ENCODE peak calls at places on chromosomes 2 and 18, in four cellular contexts. F is endothelial cell of umbilical vein, K is pancreas, D is brain microvascular endothelial cell. C is an unnamed sample.

GRCh38 chr2:142863485-142863921 is 14.0 kb upstream of the KYNU start:
- DNase-seq in D (no peak), K (no peak), F (peak), C (peak)

GRCh38 chr18:76875390-76876330 is 53.3 kb downstream of the ZNF236 start:
- DNase-seq in F (peak), K (no peak), D (peak), C (peak)

GRCh38 chr18:67733094-67733493 is 216.6 kb upstream of the DSEL start:
- DNase-seq in D (peak), K (no peak), F (no peak), C (peak)

GRCh38 chr2:192500550-192501200 is 305.9 kb upstream of the TMEFF2 start:
- DNase-seq in K (no peak), D (peak), F (no peak), C (peak)

GRCh38 chr2:156399950-156400703 is 36.1 kb upstream of the GPD2 start:
- DNase-seq in K (peak), F (no peak), D (peak), C (peak)

GRCh38 chr2:203061346-203061745 is 46.7 kb downstream of the NBEAL1 start:
- DNase-seq in D (peak), K (no peak), F (no peak), C (peak)

GRCh38 chr2:232492963-232493700 is 5.5 kb upstream of the ECEL1 start:
- DNase-seq in K (no peak), F (no peak), D (no peak), C (no peak)

GRCh38 chr2:241432824-241433448 is 75.4 kb downstream of the STK25 start:
- DNase-seq in D (no peak), F (no peak), K (no peak), C (no peak)

GRCh38 chr2:190765386-190766173 is 115.0 kb upstream of the GLS start:
- DNase-seq in K (no peak), D (peak), F (no peak), C (peak)

GRCh38 chr2:6773007-6773693 is 92.6 kb downstream of the CMPK2 start:
- DNase-seq in F (peak), K (peak), D (peak), C (peak)

GRCh38 chr2:213251618-213252017 is 32.6 kb upstream of the SPAG16 start:
- DNase-seq in D (no peak), F (peak), K (no peak), C (peak)

GRCh38 chr2:55887906-55888625 is 35.5 kb downstream of the EFEMP1 start:
- DNase-seq in K (no peak), D (peak), F (peak), C (peak)

GRCh38 chr2:85433511-85434089 is 15.1 kb downstream of the SH2D6 start:
- DNase-seq in K (peak), F (no peak), D (no peak), C (peak)

GRCh38 chr18:26468931-26469340 is 79.4 kb downstream of the KCTD1 start:
- DNase-seq in F (peak), K (no peak), D (no peak), C (no peak)

GRCh38 chr2:39671606-39672005 is 5.9 kb downstream of the TMEM178A start:
- DNase-seq in D (no peak), K (no peak), F (no peak), C (no peak)

GRCh38 chr18:56433919-56434318 is 204.5 kb downstream of the TXNL1 start:
- DNase-seq in K (no peak), F (no peak), D (no peak), C (no peak)

GRCh38 chr18:9117980-9118841 is 15.7 kb downstream of the NDUFV2 start:
- DNase-seq in K (no peak), D (no peak), F (peak), C (peak)

GRCh38 chr18:49691177-49691608 is 122.1 kb downstream of the ACAA2 start:
- DNase-seq in K (no peak), F (peak), D (peak), C (peak)

GRCh38 chr2:96531872-96532505 is 4.6 kb upstream of the ARID5A start:
- DNase-seq in K (no peak), D (peak), F (peak), C (peak)

GRCh38 chr2:220660277-220661155 is 911.6 kb downstream of the EPHA4 start:
- DNase-seq in F (no peak), K (no peak), D (no peak), C (peak)

GRCh38 chr2:127400897-127401756 is 13.4 kb upstream of the MAP3K2 start:
- DNase-seq in F (peak), K (peak), D (peak), C (peak)

GRCh38 chr2:163157411-163157810 is 318.8 kb upstream of the KCNH7 start:
- DNase-seq in F (no peak), D (peak), K (no peak), C (peak)

GRCh38 chr2:235497096-235497495 is 3.3 kb downstream of the AGAP1 start:
- DNase-seq in F (no peak), D (no peak), K (no peak), C (no peak)

GRCh38 chr2:235496239-235496621 is 2.4 kb downstream of the AGAP1 start:
- DNase-seq in K (no peak), F (no peak), D (peak), C (no peak)

GRCh38 chr2:235493775-235494715 is at the start of gene AGAP1:
- DNase-seq in F (peak), K (peak), D (peak), C (peak)

GRCh38 chr2:235494716-235495372 is 1.0 kb downstream of the AGAP1 start:
- DNase-seq in K (peak), F (peak), D (peak), C (peak)

DNA sequence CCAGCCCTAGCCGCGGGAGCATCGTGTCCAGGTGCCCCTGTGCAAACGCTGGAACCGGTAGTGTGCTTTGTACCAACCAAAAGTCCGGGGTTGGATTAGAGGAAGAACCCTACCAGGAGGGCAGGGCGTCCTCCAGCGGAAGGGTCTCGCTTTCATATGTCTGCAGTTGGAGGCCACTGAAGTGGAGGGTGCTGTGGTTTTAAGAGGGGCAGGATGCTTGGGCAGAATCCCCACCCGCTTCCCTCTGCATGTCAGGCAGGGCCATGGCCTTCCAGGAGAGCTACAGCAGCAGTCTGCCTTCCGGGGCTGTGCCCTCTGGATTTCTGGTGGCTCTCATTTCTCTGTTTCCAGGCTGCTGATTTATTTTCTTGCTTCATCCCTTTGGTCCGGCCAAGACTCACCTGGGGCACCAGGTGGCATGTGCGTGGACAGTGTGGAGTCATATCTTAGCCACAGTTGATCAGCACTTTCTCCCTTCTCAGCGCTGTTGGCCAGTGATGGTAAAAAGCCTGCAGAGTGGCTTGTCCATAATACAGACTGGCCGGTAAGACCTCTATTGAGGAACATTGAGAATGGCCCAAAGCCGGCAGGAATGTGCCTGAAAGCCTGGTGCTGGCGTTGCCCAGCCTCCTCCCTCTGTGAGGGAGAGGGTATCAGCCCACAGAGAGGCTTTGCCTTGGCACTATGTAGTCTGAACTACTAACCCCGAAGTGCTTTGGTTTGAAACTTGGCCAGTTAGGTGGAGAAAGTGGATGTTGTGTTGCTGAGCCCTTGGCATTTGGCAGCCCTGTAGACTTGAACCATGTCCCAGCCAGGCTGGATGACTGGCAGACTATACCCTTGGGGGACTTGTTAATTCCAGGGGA is 1.8 kb downstream of the AGAP1 start:
- DNase-seq in D (no peak), K (no peak), F (peak), C (no peak)
- TF ChIP-seq CTCF in D (no peak), K (no peak), F (no peak), C (no peak)

GRCh38 chr2:198994678-198995077 is 463.1 kb downstream of the SATB2 start:
- DNase-seq in F (no peak), K (no peak), D (no peak), C (no peak)

GRCh38 chr2:198991431-198991830 is 466.3 kb downstream of the SATB2 start:
- DNase-seq in D (no peak), K (no peak), F (no peak), C (no peak)
- H3K4me3 ChIP-seq in D (no peak), K (no peak), F (no peak), C (no peak)

GRCh38 chr18:12278765-12279682 is 24.9 kb downstream of the CIDEA start:
- DNase-seq in F (peak), D (peak), K (no peak), C (peak)
- TF ChIP-seq CTCF in F (no peak), D (peak), K (no peak), C (peak)

DNA sequence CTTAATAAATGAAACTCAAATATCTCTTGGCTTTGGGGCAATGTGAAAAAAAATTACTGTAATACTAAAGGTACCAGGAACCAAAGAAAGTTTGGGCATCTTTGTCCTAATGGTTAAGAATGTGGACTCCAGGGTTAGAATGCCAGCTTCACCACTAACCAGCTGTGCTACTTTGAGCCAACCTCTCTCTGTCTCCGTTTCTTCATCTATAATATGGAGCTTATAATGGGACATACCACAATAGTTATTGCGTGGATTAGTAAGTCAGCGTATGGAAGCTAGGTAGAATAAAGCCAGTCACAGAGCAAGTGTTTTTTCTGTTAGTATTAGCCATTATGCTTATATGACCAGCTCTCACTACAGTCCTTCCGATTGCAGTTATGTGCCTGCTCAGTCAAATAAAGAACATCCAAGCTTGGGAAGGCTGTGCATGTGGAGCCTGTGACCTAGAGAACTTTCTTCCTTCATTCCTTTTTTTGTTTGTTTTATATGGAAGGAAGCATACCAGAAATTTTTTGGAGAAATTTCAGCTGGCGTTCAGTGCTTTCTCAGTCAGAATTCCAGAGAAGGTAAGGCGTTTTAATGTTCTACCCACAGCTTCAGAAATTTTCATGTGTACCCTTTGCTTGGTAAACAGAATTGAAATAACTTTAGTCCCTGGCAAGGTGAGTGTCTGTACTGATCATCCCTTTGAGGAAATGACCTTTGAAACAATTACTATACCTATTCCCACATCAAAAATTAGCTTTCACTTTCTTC is 114.0 kb upstream of the RND3 start:
- DNase-seq in K (no peak), F (peak), D (peak), C (peak)
- H3K4me3 ChIP-seq in K (no peak), F (no peak), D (no peak), C (no peak)

GRCh38 chr2:149331023-149331400 is 625 bp downstream of the LYPD6 start:
- DNase-seq in K (no peak), F (no peak), D (no peak), C (no peak)

GRCh38 chr2:149330127-149331022 is at the start of gene LYPD6:
- DNase-seq in K (peak), F (peak), D (peak), C (peak)

GRCh38 chr2:149332364-149332763 is 2.0 kb downstream of the LYPD6 start:
- DNase-seq in F (no peak), K (no peak), D (no peak), C (no peak)

GRCh38 chr2:149329068-149329467 is 1.3 kb upstream of the LYPD6 start:
- DNase-seq in D (no peak), F (peak), K (no peak), C (no peak)

DNA sequence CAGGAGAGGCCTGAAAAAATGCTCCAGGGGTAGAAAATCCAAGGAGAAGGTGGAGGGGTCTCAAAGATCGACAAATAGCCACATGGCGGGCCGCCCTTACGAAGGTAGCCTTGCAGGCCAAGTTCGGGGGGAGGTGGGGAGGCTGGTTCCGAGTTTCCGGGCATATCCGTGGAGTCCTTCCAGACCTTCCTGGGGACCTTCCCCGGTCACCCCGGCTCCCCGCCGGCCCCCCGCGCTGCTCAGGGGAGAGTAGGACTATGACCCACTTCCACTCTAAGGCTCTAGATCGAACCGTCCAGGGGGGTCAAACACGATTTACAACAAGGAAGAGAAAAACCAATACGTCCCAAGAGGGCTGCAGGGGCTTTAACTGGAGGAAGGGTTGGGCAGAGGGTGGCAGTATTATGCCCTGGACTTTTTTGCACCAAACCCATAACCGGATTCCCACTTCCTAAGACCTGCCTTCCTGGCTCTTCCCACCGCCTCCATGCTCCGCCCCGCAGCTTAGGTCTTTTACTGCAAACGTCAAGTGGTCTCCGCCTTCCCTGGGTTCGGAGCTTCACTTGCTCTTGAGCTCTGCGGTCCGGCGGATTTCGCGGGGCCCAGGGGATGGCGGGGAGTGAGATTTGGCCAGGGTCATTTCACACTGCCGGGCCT is 789 bp upstream of the LYPD6 start:
- DNase-seq in K (peak), D (peak), F (peak), C (peak)
- TF ChIP-seq CTCF in K (no peak), D (no peak), F (no peak), C (peak)

GRCh38 chr2:173077506-173078177 is 2.0 kb downstream of the MAP3K20 start:
- DNase-seq in K (no peak), D (no peak), F (peak), C (peak)
- H3K4me3 ChIP-seq in K (no peak), D (peak), F (peak), C (peak)

GRCh38 chr2:29718326-29718725 is 203.1 kb downstream of the ALK start:
- DNase-seq in D (no peak), K (no peak), F (no peak), C (no peak)

GRCh38 chr2:29715655-29716054 is 205.7 kb downstream of the ALK start:
- DNase-seq in K (no peak), F (no peak), D (no peak), C (no peak)

GRCh38 chr2:29719626-29720025 is 201.8 kb downstream of the ALK start:
- DNase-seq in K (no peak), F (no peak), D (no peak), C (no peak)

GRCh38 chr2:29714333-29714732 is 207.1 kb downstream of the ALK start:
- DNase-seq in F (no peak), D (no peak), K (no peak), C (no peak)
- TF ChIP-seq CTCF in F (no peak), D (peak), K (no peak), C (no peak)